ENCODE peak calls at places on chromosomes 13 and 19, in five cellular contexts. H is cardiac muscle cell, K is thoracic aorta, P is GM23338, L is WERI-Rb-1. W is an unnamed sample.

GRCh38 chr13:25215253-25215575 is 43.1 kb upstream of the AMER2 start:
- DNase-seq in H (no peak), K (no peak), P (no peak), L (no peak), W (no peak)

GRCh38 chr13:105345116-105345515 is 1190.3 kb downstream of the EFNB2 start:
- DNase-seq in H (no peak), K (no peak), P (no peak), L (no peak), W (no peak)

GRCh38 chr19:13094771-13095392 is 7.8 kb downstream of the LYL1 start:
- DNase-seq in H (no peak), K (no peak), P (peak), L (peak), W (no peak)

GRCh38 chr13:95447766-95448165 is 104.8 kb upstream of the CLDN10 start:
- DNase-seq in H (no peak), K (no peak), P (peak), L (peak), W (no peak)

GRCh38 chr13:105598551-105598950 is 936.9 kb downstream of the EFNB2 start:
- DNase-seq in H (no peak), K (no peak), P (no peak), L (no peak), W (peak)

GRCh38 chr13:60654405-60654804 is 257.4 kb downstream of the TDRD3 start:
- DNase-seq in H (peak), K (no peak), P (peak), L (peak), W (no peak)

GRCh38 chr19:56294557-56294956 is 20.1 kb downstream of the ZSCAN5A start:
- DNase-seq in H (no peak), K (no peak), P (no peak), L (no peak), W (no peak)

GRCh38 chr19:2224754-2225349 is 11.3 kb downstream of the PLEKHJ1 start:
- DNase-seq in H (no peak), K (no peak), P (no peak), L (no peak), W (no peak)

GRCh38 chr19:42173695-42174094 is 41.4 kb upstream of the POU2F2 start:
- DNase-seq in H (no peak), K (no peak), P (no peak), L (peak), W (no peak)

GRCh38 chr13:105031306-105031705 is 1504.2 kb downstream of the EFNB2 start:
- DNase-seq in H (no peak), K (no peak), P (no peak), L (no peak), W (no peak)

GRCh38 chr19:44530777-44531176 is 1.3 kb upstream of the CEACAM20 start:
- DNase-seq in H (no peak), K (no peak), P (no peak), L (no peak), W (peak)

GRCh38 chr13:24220086-24220703 is 59.7 kb downstream of the SPATA13 start:
- DNase-seq in H (peak), K (peak), P (peak), L (peak), W (peak)

GRCh38 chr13:105774739-105775460 is 760.6 kb downstream of the EFNB2 start:
- DNase-seq in H (no peak), K (no peak), P (peak), L (no peak), W (no peak)

GRCh38 chr13:94328336-94329041 is 151.0 kb downstream of the DCT start:
- DNase-seq in H (no peak), K (no peak), P (no peak), L (no peak), W (no peak)

DNA sequence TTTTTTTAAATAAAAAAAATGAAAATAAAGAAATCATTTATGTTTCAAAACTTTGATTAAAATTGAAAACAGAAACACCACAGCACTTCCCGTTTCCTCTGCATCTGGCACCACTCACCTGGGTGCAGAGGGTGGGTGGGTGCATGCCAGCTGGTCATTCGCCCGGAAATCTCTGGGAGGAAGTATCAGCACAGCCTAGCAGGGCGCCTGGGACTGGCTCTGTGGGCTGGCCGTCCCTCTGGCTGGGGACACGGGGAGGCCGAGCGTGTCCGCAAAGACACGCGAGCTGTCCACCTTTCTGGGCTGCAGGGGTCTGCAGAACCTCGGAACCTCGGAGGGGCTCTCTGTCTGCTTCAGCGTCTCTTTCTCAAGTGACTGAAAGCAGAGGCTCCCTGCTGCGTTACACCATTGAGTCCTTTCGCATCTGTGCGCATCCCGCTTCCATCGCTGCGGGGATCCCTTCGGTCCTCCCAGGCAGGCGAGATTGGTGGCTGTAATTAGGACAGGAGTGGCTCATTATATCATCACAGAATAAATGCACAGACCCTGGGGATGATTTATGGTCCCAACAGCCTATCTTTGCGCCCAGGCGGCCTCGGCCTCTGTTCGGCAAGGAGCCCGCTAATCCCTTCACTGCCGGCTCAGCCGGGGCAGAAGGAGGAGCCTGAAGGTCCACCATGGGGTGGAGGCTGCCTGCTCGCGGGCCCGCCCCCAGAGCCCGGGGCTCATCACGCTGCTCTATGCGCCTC is 17.2 kb downstream of the CRTC1 start:
- DNase-seq in H (peak), K (no peak), P (peak), L (peak), W (no peak)
- H3K4me3 ChIP-seq in H (no peak), K (peak), P (peak), L (peak), W (peak)

GRCh38 chr19:3732108-3732507 is 23.9 kb downstream of the TJP3 start:
- DNase-seq in H (no peak), K (no peak), P (no peak), L (no peak), W (no peak)
- TF ChIP-seq CTCF in H (no peak), K (no peak), P (no peak), L (no peak), W (no peak)

GRCh38 chr13:67033170-67033569 is 197.0 kb downstream of the PCDH9 start:
- DNase-seq in H (no peak), K (no peak), P (no peak), L (no peak), W (no peak)

GRCh38 chr13:67042556-67042955 is 187.6 kb downstream of the PCDH9 start:
- DNase-seq in H (no peak), K (no peak), P (no peak), L (no peak), W (no peak)

GRCh38 chr13:67036694-67037093 is 193.4 kb downstream of the PCDH9 start:
- DNase-seq in H (no peak), K (no peak), P (no peak), L (no peak), W (no peak)
- H3K4me3 ChIP-seq in H (no peak), K (no peak), P (no peak), L (no peak), W (no peak)

GRCh38 chr19:47651691-47652090 is 42.8 kb downstream of the BICRA start:
- DNase-seq in H (no peak), K (no peak), P (peak), L (no peak), W (no peak)
- TF ChIP-seq CTCF in H (no peak), K (no peak), P (peak), L (no peak), W (no peak)

DNA sequence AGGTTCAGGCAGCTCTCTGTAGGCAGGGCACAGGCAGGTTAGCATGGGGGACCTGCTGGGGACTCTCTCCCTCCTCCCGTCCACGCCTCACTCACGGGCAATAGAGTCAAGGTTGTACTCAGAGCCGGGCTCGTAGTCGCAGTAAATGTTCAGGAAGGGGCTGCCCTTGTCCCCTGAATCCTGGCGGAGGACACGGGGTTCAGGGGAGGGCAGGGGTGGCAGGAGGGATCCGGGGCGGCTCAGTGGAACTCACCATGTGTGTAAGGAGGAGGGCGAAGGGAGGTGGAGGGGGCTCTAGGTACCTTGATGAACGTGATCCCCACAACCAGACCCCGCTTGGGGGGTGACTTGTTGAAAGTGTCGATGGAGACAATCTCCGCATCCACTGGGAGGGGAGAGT is 819 bp downstream of the KPTN start:
- DNase-seq in H (no peak), K (no peak), P (no peak), L (no peak), W (no peak)
- H3K4me3 ChIP-seq in H (no peak), K (peak), P (no peak), L (no peak), W (peak)

DNA sequence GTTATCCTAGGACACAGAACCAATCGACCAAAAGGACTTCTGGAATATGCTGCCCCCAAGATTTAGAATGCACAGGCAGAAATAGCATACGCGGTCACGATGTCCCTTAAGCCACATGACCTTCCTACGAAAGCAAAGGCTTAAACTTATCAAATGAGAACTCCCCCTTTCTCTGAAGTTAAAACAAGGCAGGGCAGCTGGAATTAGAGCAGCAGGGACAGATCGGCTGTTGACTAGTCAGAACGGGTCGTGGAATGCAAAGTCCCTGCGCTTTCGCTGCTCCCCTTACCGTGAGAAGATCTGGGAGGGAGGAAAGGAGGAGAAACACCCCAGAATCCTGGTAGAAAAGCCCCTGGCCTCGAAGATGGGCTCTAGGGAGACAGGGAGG is 799 bp upstream of the USPL1 start:
- DNase-seq in H (peak), K (peak), P (peak), L (peak), W (peak)
- TF ChIP-seq CTCF in H (no peak), K (no peak), P (no peak), L (no peak), W (no peak)

DNA sequence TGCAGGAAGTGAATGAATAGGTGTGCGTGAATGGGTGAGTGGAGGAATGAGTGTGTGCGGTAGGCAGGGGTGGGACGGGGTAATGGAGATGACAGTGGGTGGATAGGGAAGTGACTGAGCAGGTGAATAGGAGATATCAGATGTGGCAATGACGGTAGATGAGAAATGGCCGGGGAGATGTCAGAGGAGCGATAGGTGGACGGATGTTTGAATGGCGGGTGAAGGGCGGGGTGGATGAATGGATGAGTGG is 1.5 kb downstream of the TTC9B start:
- DNase-seq in H (no peak), K (no peak), P (no peak), L (no peak), W (no peak)
- H3K4me3 ChIP-seq in H (no peak), K (no peak), P (peak), L (no peak), W (no peak)

W was measured in AG09309.